ENCODE peak calls at places on chromosomes 12 and 14, in eight cellular contexts. One of them, this sample, is unnamed.

GRCh38 chr12:120677765-120678473 is 9.0 kb upstream of the MLEC start:
- DNase-seq in tibial artery: no peak
- DNase-seq in A549: peak
- DNase-seq in fibroblast of lung: peak
- DNase-seq in lower lobe of right lung: no peak
- DNase-seq in PC-9: no peak
- DNase-seq in lung: no peak
- DNase-seq in upper lobe of left lung: no peak
- DNase-seq in this sample: no peak

GRCh38 chr14:60067911-60068310 is 23.8 kb upstream of the PCNX4 start:
- DNase-seq in tibial artery: no peak
- DNase-seq in A549: no peak
- DNase-seq in fibroblast of lung: no peak
- DNase-seq in lower lobe of right lung: no peak
- DNase-seq in PC-9: no peak
- DNase-seq in lung: no peak
- DNase-seq in upper lobe of left lung: no peak
- DNase-seq in this sample: no peak

GRCh38 chr12:73632191-73632590 is 905.4 kb upstream of the ATXN7L3B start:
- DNase-seq in tibial artery: no peak
- DNase-seq in A549: no peak
- DNase-seq in fibroblast of lung: no peak
- DNase-seq in lower lobe of right lung: no peak
- DNase-seq in PC-9: no peak
- DNase-seq in lung: no peak
- DNase-seq in upper lobe of left lung: no peak
- DNase-seq in this sample: no peak

GRCh38 chr14:71754422-71755095 is 177.7 kb upstream of the RGS6 start:
- DNase-seq in tibial artery: no peak
- DNase-seq in A549: no peak
- DNase-seq in fibroblast of lung: no peak
- DNase-seq in lower lobe of right lung: no peak
- DNase-seq in PC-9: no peak
- DNase-seq in lung: no peak
- DNase-seq in upper lobe of left lung: peak
- DNase-seq in this sample: peak

GRCh38 chr12:84038241-84038640 is 874.4 kb downstream of the SLC6A15 start:
- DNase-seq in tibial artery: no peak
- DNase-seq in A549: no peak
- DNase-seq in fibroblast of lung: peak
- DNase-seq in lower lobe of right lung: no peak
- DNase-seq in PC-9: no peak
- DNase-seq in lung: no peak
- DNase-seq in upper lobe of left lung: no peak
- DNase-seq in this sample: no peak

GRCh38 chr12:85057370-85057963 is 21.3 kb downstream of the LRRIQ1 start:
- DNase-seq in tibial artery: no peak
- DNase-seq in A549: peak
- DNase-seq in fibroblast of lung: peak
- DNase-seq in lower lobe of right lung: no peak
- DNase-seq in PC-9: no peak
- DNase-seq in lung: no peak
- DNase-seq in upper lobe of left lung: no peak
- DNase-seq in this sample: peak

GRCh38 chr12:118841588-118841987 is 139.8 kb upstream of the SRRM4 start:
- DNase-seq in tibial artery: no peak
- DNase-seq in A549: no peak
- DNase-seq in fibroblast of lung: no peak
- DNase-seq in lower lobe of right lung: no peak
- DNase-seq in PC-9: no peak
- DNase-seq in lung: no peak
- DNase-seq in upper lobe of left lung: no peak
- DNase-seq in this sample: no peak

GRCh38 chr12:62194616-62195015 is 65.6 kb upstream of the USP15 start:
- DNase-seq in tibial artery: no peak
- DNase-seq in A549: no peak
- DNase-seq in fibroblast of lung: peak
- DNase-seq in lower lobe of right lung: no peak
- DNase-seq in PC-9: peak
- DNase-seq in lung: no peak
- DNase-seq in upper lobe of left lung: no peak
- DNase-seq in this sample: peak

GRCh38 chr12:46266869-46267617 is 1.8 kb downstream of the SLC38A1 start:
- DNase-seq in tibial artery: peak
- DNase-seq in A549: peak
- DNase-seq in fibroblast of lung: peak
- DNase-seq in lower lobe of right lung: peak
- DNase-seq in PC-9: peak
- DNase-seq in lung: peak
- DNase-seq in upper lobe of left lung: peak
- DNase-seq in this sample: peak

GRCh38 chr14:84482256-84483071 is 1047.5 kb upstream of the FLRT2 start:
- DNase-seq in tibial artery: no peak
- DNase-seq in A549: no peak
- DNase-seq in fibroblast of lung: peak
- DNase-seq in lower lobe of right lung: no peak
- DNase-seq in PC-9: peak
- DNase-seq in lung: no peak
- DNase-seq in upper lobe of left lung: no peak
- DNase-seq in this sample: peak

GRCh38 chr12:79988368-79988767 is 53.5 kb upstream of the PPP1R12A start:
- DNase-seq in tibial artery: no peak
- DNase-seq in A549: no peak
- DNase-seq in fibroblast of lung: peak
- DNase-seq in lower lobe of right lung: no peak
- DNase-seq in PC-9: no peak
- DNase-seq in lung: no peak
- DNase-seq in upper lobe of left lung: no peak
- DNase-seq in this sample: no peak

GRCh38 chr12:68880660-68881325 is 52.2 kb downstream of the CPM start:
- DNase-seq in tibial artery: no peak
- DNase-seq in A549: no peak
- DNase-seq in fibroblast of lung: no peak
- DNase-seq in lower lobe of right lung: no peak
- DNase-seq in PC-9: no peak
- DNase-seq in lung: no peak
- DNase-seq in upper lobe of left lung: no peak
- DNase-seq in this sample: no peak

GRCh38 chr14:38065101-38065762 is 142.5 kb upstream of the SSTR1 start:
- DNase-seq in tibial artery: no peak
- DNase-seq in A549: no peak
- DNase-seq in fibroblast of lung: no peak
- DNase-seq in lower lobe of right lung: no peak
- DNase-seq in PC-9: no peak
- DNase-seq in lung: no peak
- DNase-seq in upper lobe of left lung: no peak
- DNase-seq in this sample: no peak

GRCh38 chr14:23937121-23937692 is 16.4 kb upstream of the DHRS4 start:
- DNase-seq in tibial artery: no peak
- DNase-seq in A549: no peak
- DNase-seq in fibroblast of lung: no peak
- DNase-seq in lower lobe of right lung: no peak
- DNase-seq in PC-9: no peak
- DNase-seq in lung: no peak
- DNase-seq in upper lobe of left lung: no peak
- DNase-seq in this sample: no peak
- TF ChIP-seq CTCF in tibial artery: no peak
- TF ChIP-seq CTCF in A549: no peak
- TF ChIP-seq CTCF in fibroblast of lung: no peak
- TF ChIP-seq CTCF in lower lobe of right lung: no peak
- TF ChIP-seq CTCF in PC-9: no peak
- TF ChIP-seq CTCF in lung: no peak
- TF ChIP-seq CTCF in upper lobe of left lung: no peak
- TF ChIP-seq CTCF in this sample: no peak

DNA sequence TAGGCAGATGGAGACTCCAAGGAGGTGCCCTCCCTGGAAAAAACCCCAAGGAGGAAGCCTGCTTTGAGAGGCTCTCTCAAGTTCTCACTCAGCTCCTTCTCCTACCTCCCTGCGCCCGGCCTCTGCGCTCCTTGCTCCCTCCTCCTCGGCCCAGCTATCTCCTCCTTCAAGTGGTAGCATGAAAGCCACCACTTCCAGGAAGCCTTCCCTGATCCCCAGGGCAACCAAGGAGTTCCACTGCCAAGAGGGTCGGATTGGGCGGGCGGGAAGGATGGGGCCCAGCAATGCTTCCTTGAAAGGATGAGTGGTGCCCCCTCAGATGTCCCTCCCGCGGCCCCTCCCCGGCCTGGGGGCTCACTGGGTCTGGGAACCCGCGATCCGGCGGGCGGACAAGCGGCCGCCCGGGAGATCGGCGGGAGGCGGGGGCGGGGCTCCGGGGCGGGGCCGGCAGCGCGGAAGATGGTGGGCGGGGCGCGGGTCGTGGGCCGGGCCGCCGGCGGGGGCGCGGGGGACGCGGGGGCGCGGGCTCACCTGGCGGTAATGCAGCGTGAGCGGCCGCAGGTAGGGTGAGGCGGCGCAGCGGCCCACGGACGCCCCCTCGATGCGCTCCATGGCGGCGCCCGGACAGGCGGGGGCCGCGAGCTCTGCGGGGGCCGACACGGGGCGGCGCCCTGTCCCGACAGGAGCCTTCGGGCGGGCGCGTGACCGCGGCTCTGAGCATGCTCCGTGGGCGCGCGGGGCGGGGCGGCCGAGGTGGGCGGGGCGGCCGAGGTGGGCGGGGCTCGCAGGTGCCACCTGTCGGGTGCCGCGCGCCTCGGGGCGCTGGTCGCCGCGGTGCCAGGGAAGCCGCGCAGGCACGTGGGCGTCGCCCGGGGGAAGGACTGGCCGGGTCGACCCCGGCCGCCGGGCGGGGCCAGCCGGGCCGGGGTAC is at the start of gene NUDT14:
- DNase-seq in tibial artery: no peak
- DNase-seq in A549: peak
- DNase-seq in fibroblast of lung: peak
- DNase-seq in lower lobe of right lung: peak
- DNase-seq in PC-9: peak
- DNase-seq in lung: peak
- DNase-seq in upper lobe of left lung: peak
- DNase-seq in this sample: peak
- H3K27ac ChIP-seq in tibial artery: no peak
- H3K27ac ChIP-seq in A549: peak
- H3K27ac ChIP-seq in fibroblast of lung: no peak
- H3K27ac ChIP-seq in lower lobe of right lung: peak
- H3K27ac ChIP-seq in PC-9: no peak
- H3K27ac ChIP-seq in lung: peak
- H3K27ac ChIP-seq in upper lobe of left lung: peak
- H3K27ac ChIP-seq in this sample: peak

GRCh38 chr14:55841625-55842024 is 261.6 kb downstream of the KTN1 start:
- DNase-seq in tibial artery: no peak
- DNase-seq in A549: no peak
- DNase-seq in fibroblast of lung: no peak
- DNase-seq in lower lobe of right lung: no peak
- DNase-seq in PC-9: no peak
- DNase-seq in lung: no peak
- DNase-seq in upper lobe of left lung: no peak
- DNase-seq in this sample: no peak

GRCh38 chr14:55846852-55847471 is 267.0 kb downstream of the KTN1 start:
- DNase-seq in tibial artery: peak
- DNase-seq in A549: no peak
- DNase-seq in fibroblast of lung: peak
- DNase-seq in lower lobe of right lung: no peak
- DNase-seq in PC-9: no peak
- DNase-seq in lung: peak
- DNase-seq in upper lobe of left lung: no peak
- DNase-seq in this sample: no peak

GRCh38 chr14:55845963-55846851 is 266.2 kb downstream of the KTN1 start:
- DNase-seq in tibial artery: no peak
- DNase-seq in A549: no peak
- DNase-seq in fibroblast of lung: peak
- DNase-seq in lower lobe of right lung: no peak
- DNase-seq in PC-9: no peak
- DNase-seq in lung: no peak
- DNase-seq in upper lobe of left lung: no peak
- DNase-seq in this sample: no peak

GRCh38 chr14:55840821-55841220 is 260.8 kb downstream of the KTN1 start:
- DNase-seq in tibial artery: no peak
- DNase-seq in A549: no peak
- DNase-seq in fibroblast of lung: peak
- DNase-seq in lower lobe of right lung: no peak
- DNase-seq in PC-9: no peak
- DNase-seq in lung: no peak
- DNase-seq in upper lobe of left lung: no peak
- DNase-seq in this sample: no peak

GRCh38 chr14:55843718-55844403 is 263.9 kb downstream of the KTN1 start:
- DNase-seq in tibial artery: no peak
- DNase-seq in A549: no peak
- DNase-seq in fibroblast of lung: no peak
- DNase-seq in lower lobe of right lung: no peak
- DNase-seq in PC-9: no peak
- DNase-seq in lung: no peak
- DNase-seq in upper lobe of left lung: no peak
- DNase-seq in this sample: no peak
- TF ChIP-seq CTCF in tibial artery: no peak
- TF ChIP-seq CTCF in A549: peak
- TF ChIP-seq CTCF in fibroblast of lung: no peak
- TF ChIP-seq CTCF in lower lobe of right lung: peak
- TF ChIP-seq CTCF in PC-9: peak
- TF ChIP-seq CTCF in lung: no peak
- TF ChIP-seq CTCF in upper lobe of left lung: peak
- TF ChIP-seq CTCF in this sample: peak

GRCh38 chr14:64213853-64214570 is 80.2 kb downstream of the ESR2 start:
- DNase-seq in tibial artery: no peak
- DNase-seq in A549: no peak
- DNase-seq in fibroblast of lung: no peak
- DNase-seq in lower lobe of right lung: no peak
- DNase-seq in PC-9: no peak
- DNase-seq in lung: no peak
- DNase-seq in upper lobe of left lung: no peak
- DNase-seq in this sample: no peak
- H3K27ac ChIP-seq in tibial artery: no peak
- H3K27ac ChIP-seq in A549: no peak
- H3K27ac ChIP-seq in fibroblast of lung: no peak
- H3K27ac ChIP-seq in lower lobe of right lung: peak
- H3K27ac ChIP-seq in PC-9: no peak
- H3K27ac ChIP-seq in lung: peak
- H3K27ac ChIP-seq in upper lobe of left lung: peak
- H3K27ac ChIP-seq in this sample: no peak

GRCh38 chr14:97346675-97347074 is 549.5 kb downstream of the VRK1 start:
- DNase-seq in tibial artery: no peak
- DNase-seq in A549: no peak
- DNase-seq in fibroblast of lung: no peak
- DNase-seq in lower lobe of right lung: no peak
- DNase-seq in PC-9: no peak
- DNase-seq in lung: no peak
- DNase-seq in upper lobe of left lung: no peak
- DNase-seq in this sample: no peak
- TF ChIP-seq CTCF in tibial artery: no peak
- TF ChIP-seq CTCF in A549: no peak
- TF ChIP-seq CTCF in fibroblast of lung: no peak
- TF ChIP-seq CTCF in lower lobe of right lung: no peak
- TF ChIP-seq CTCF in PC-9: no peak
- TF ChIP-seq CTCF in lung: no peak
- TF ChIP-seq CTCF in upper lobe of left lung: no peak
- TF ChIP-seq CTCF in this sample: no peak